ENCODE peak calls at places on chromosomes 3 and 15, in six cellular contexts. G is anterior cingulate cortex; C is Peyer's patch; R is NCI-H1930; F is BE2C; U is activated CD8-positive, alpha-beta memory T cell treated with anti-CD3 and anti-CD28 coated beads, Interleukin-2, amount 50 U/mL, for 4 hours. Z is an unnamed sample.

GRCh38 chr3:103949690-103950089 is 1417.0 kb upstream of the ALCAM start:
- DNase-seq in R (no peak), G (no peak), F (no peak), U (no peak), C (no peak), Z (no peak)

GRCh38 chr3:109731639-109732473 is 394.5 kb upstream of the DPPA4 start:
- DNase-seq in R (peak; percentile 20), C (no peak), F (peak; percentile 44), G (no peak), U (peak; percentile 63), Z (peak; percentile 88)

GRCh38 chr15:92118162-92118935 is 264.8 kb downstream of the SLCO3A1 start:
- DNase-seq in U (no peak), F (no peak), C (no peak), R (no peak), G (no peak), Z (no peak)

GRCh38 chr3:128931046-128931445 is 51.6 kb downstream of the ACAD9 start:
- DNase-seq in C (no peak), F (no peak), G (no peak), U (no peak), R (no peak), Z (no peak)

GRCh38 chr3:128494152-128494650 is 1.2 kb upstream of the GATA2 start:
- DNase-seq in C (peak; percentile 3), U (no peak), G (no peak), F (no peak), R (no peak), Z (no peak)

GRCh38 chr3:36904641-36905040 is 40.2 kb downstream of the TRANK1 start:
- DNase-seq in U (no peak), G (no peak), R (no peak), F (peak; percentile 11), C (no peak), Z (no peak)

GRCh38 chr15:93974804-93975481 is 256.4 kb upstream of the MCTP2 start:
- DNase-seq in R (peak; percentile 24), F (peak; percentile 48), G (peak; percentile 19), C (no peak), U (no peak), Z (peak; percentile 35)

GRCh38 chr3:46812237-46812791 is 50.9 kb downstream of the MYL3 start:
- DNase-seq in U (peak; percentile 78), R (peak; percentile 38), F (peak; percentile 68), G (no peak), C (peak; percentile 78), Z (peak; percentile 83)

GRCh38 chr3:187678869-187679268 is 8.7 kb upstream of the SST start:
- DNase-seq in R (peak; percentile 25), F (peak; percentile 71), G (peak; percentile 8), U (no peak), C (no peak), Z (no peak)

GRCh38 chr3:77871436-77871835 is 831.5 kb downstream of the ROBO2 start:
- DNase-seq in R (no peak), G (no peak), U (no peak), F (no peak), C (no peak), Z (no peak)

GRCh38 chr3:41317718-41318117 is 118.4 kb downstream of the CTNNB1 start:
- DNase-seq in U (no peak), G (no peak), F (no peak), R (no peak), C (no peak), Z (no peak)

GRCh38 chr15:84961707-84962106 is 19.9 kb upstream of the PDE8A start:
- DNase-seq in G (no peak), C (no peak), F (no peak), R (no peak), U (no peak), Z (no peak)

GRCh38 chr15:62896380-62896866 is 146.1 kb upstream of the TPM1 start:
- DNase-seq in C (no peak), F (no peak), U (no peak), G (no peak), R (no peak), Z (no peak)

GRCh38 chr15:40282144-40282869 is 557 bp downstream of the ANKRD63 start:
- DNase-seq in R (peak; percentile 42), F (peak; percentile 62), C (peak; percentile 78), U (peak; percentile 53), G (no peak), Z (peak; percentile 74)

GRCh38 chr3:52317601-52318000 is 1.5 kb downstream of the DNAH1 start:
- DNase-seq in R (peak; percentile 75), G (no peak), U (peak; percentile 74), C (peak; percentile 73), F (peak; percentile 71), Z (peak; percentile 75)

Z was measured in mucosa of descending colon.